ENCODE peak calls at places on chromosomes 7 and 10, in ten cellular contexts. L, H, N, C, Z, S, E, R, P and M are unnamed samples.

GRCh38 chr10:33273295-33274002 is 61.0 kb downstream of the NRP1 start:
- DNase-seq in P (no peak), S (no peak), R (peak; percentile 92), C (peak; percentile 94), E (peak; percentile 94), N (peak; percentile 63), Z (peak; percentile 57), L (peak; percentile 91), H (peak; percentile 95), M (no peak)

GRCh38 chr10:127216786-127217185 is 20.4 kb upstream of the INSYN2A start:
- DNase-seq in S (no peak), H (peak; percentile 59), L (peak; percentile 15), Z (no peak), R (no peak), P (no peak), E (no peak), N (no peak), C (no peak), M (no peak)

GRCh38 chr10:122446668-122447410 is 7.6 kb upstream of the ARMS2 start:
- DNase-seq in E (no peak), C (no peak), P (no peak), L (no peak), S (no peak), H (peak; percentile 17), R (no peak), N (peak; percentile 62), Z (no peak), M (no peak)

GRCh38 chr10:80108576-80109239 is 23.8 kb upstream of the PLAC9 start:
- DNase-seq in R (no peak), S (no peak), H (no peak), C (no peak), L (no peak), N (no peak), E (no peak), Z (no peak), P (no peak), M (no peak)

GRCh38 chr10:89502556-89502955 is 32.8 kb downstream of the SLC16A12 start:
- DNase-seq in S (no peak), Z (no peak), L (no peak), R (no peak), P (no peak), N (no peak), H (peak; percentile 52), C (no peak), E (no peak), M (no peak)

GRCh38 chr7:96075510-96076349 is 246.2 kb downstream of the SLC25A13 start:
- DNase-seq in R (peak; percentile 84), P (peak; percentile 19), H (peak; percentile 26), C (peak; percentile 72), N (peak; percentile 84), Z (peak; percentile 89), L (peak; percentile 67), S (peak; percentile 11), E (peak; percentile 61), M (peak; percentile 71)

GRCh38 chr7:108057951-108058391 is 55.0 kb upstream of the LAMB1 start:
- DNase-seq in Z (no peak), L (no peak), N (no peak), H (no peak), S (no peak), P (no peak), C (no peak), E (no peak), R (no peak), M (no peak)

GRCh38 chr10:58508316-58508715 is 4.4 kb upstream of the BICC1 start:
- DNase-seq in N (no peak), L (no peak), S (no peak), P (no peak), H (peak; percentile 36), C (no peak), R (no peak), Z (no peak), E (no peak), M (no peak)

GRCh38 chr7:294440-295154 is 4.6 kb downstream of the FOXL3 start:
- DNase-seq in R (no peak), P (no peak), S (no peak), Z (no peak), E (no peak), N (peak; percentile 39), H (no peak), L (no peak), C (no peak), M (no peak)